ENCODE peak calls at places on chromosomes 4 and X, in nine cellular contexts. One of them, this sample, is unnamed. For H3K9me3, the result is how much of the 10 kb centered on the place peaks cover.

GRCh38 chr4:85940131-85940530 is 419.7 kb downstream of the MAPK10 start:
- DNase-seq in kidney: no peak
- DNase-seq in CD8-positive, alpha-beta memory T cell: no peak
- DNase-seq in HepG2: no peak
- DNase-seq in right cardiac atrium: no peak
- DNase-seq in heart right ventricle: no peak
- DNase-seq in gastrocnemius medialis: no peak
- DNase-seq in A549: no peak
- DNase-seq in right lobe of liver: no peak
- DNase-seq in this sample: no peak

GRCh38 chrX:3815896-3816664 is 102.6 kb upstream of the PRKX start:
- DNase-seq in kidney: peak
- DNase-seq in CD8-positive, alpha-beta memory T cell: peak
- DNase-seq in HepG2: peak
- DNase-seq in right cardiac atrium: peak
- DNase-seq in heart right ventricle: peak
- DNase-seq in gastrocnemius medialis: peak
- DNase-seq in A549: peak
- DNase-seq in right lobe of liver: peak
- DNase-seq in this sample: peak

GRCh38 chr4:1492636-1493539 is 86.6 kb upstream of the NKX1-1 start:
- DNase-seq in kidney: peak
- DNase-seq in CD8-positive, alpha-beta memory T cell: no peak
- DNase-seq in HepG2: no peak
- DNase-seq in right cardiac atrium: no peak
- DNase-seq in heart right ventricle: no peak
- DNase-seq in gastrocnemius medialis: no peak
- DNase-seq in A549: no peak
- DNase-seq in right lobe of liver: no peak
- DNase-seq in this sample: no peak

GRCh38 chrX:13235930-13236329 is 83.9 kb downstream of the ATXN3L start:
- DNase-seq in kidney: no peak
- DNase-seq in CD8-positive, alpha-beta memory T cell: no peak
- DNase-seq in HepG2: no peak
- DNase-seq in right cardiac atrium: no peak
- DNase-seq in heart right ventricle: no peak
- DNase-seq in gastrocnemius medialis: no peak
- DNase-seq in A549: no peak
- DNase-seq in right lobe of liver: no peak
- DNase-seq in this sample: no peak

GRCh38 chr4:140028676-140029407 is 125.1 kb downstream of the MAML3 start:
- DNase-seq in kidney: no peak
- DNase-seq in CD8-positive, alpha-beta memory T cell: no peak
- DNase-seq in HepG2: no peak
- DNase-seq in right cardiac atrium: no peak
- DNase-seq in heart right ventricle: no peak
- DNase-seq in gastrocnemius medialis: no peak
- DNase-seq in A549: no peak
- DNase-seq in right lobe of liver: no peak
- DNase-seq in this sample: no peak

GRCh38 chr4:26326791-26327190 is 6.0 kb downstream of the RBPJ start:
- DNase-seq in kidney: no peak
- DNase-seq in CD8-positive, alpha-beta memory T cell: no peak
- DNase-seq in HepG2: no peak
- DNase-seq in right cardiac atrium: no peak
- DNase-seq in heart right ventricle: no peak
- DNase-seq in gastrocnemius medialis: no peak
- DNase-seq in A549: no peak
- DNase-seq in right lobe of liver: no peak
- DNase-seq in this sample: no peak

GRCh38 chrX:47380268-47380667 is 9.9 kb downstream of the ZNF157 start:
- DNase-seq in kidney: no peak
- DNase-seq in CD8-positive, alpha-beta memory T cell: peak
- DNase-seq in HepG2: peak
- DNase-seq in right cardiac atrium: no peak
- DNase-seq in heart right ventricle: peak
- DNase-seq in gastrocnemius medialis: peak
- DNase-seq in A549: no peak
- DNase-seq in right lobe of liver: no peak
- DNase-seq in this sample: peak

GRCh38 chr4:1566838-1567518 is 117.1 kb downstream of the FAM53A start:
- DNase-seq in kidney: peak
- DNase-seq in CD8-positive, alpha-beta memory T cell: no peak
- DNase-seq in HepG2: no peak
- DNase-seq in right cardiac atrium: peak
- DNase-seq in heart right ventricle: no peak
- DNase-seq in gastrocnemius medialis: no peak
- DNase-seq in A549: no peak
- DNase-seq in right lobe of liver: peak
- DNase-seq in this sample: no peak

GRCh38 chr4:101853691-101854090 is 63.2 kb downstream of the BANK1 start:
- DNase-seq in kidney: no peak
- DNase-seq in CD8-positive, alpha-beta memory T cell: no peak
- DNase-seq in HepG2: no peak
- DNase-seq in right cardiac atrium: no peak
- DNase-seq in heart right ventricle: no peak
- DNase-seq in gastrocnemius medialis: no peak
- DNase-seq in A549: no peak
- DNase-seq in right lobe of liver: no peak
- DNase-seq in this sample: no peak

GRCh38 chr4:95087657-95088455 is 330.1 kb downstream of the BMPR1B start:
- DNase-seq in kidney: no peak
- DNase-seq in CD8-positive, alpha-beta memory T cell: no peak
- DNase-seq in HepG2: no peak
- DNase-seq in right cardiac atrium: no peak
- DNase-seq in heart right ventricle: no peak
- DNase-seq in gastrocnemius medialis: no peak
- DNase-seq in A549: no peak
- DNase-seq in right lobe of liver: no peak
- DNase-seq in this sample: no peak

GRCh38 chr4:176995-177394 is 52.7 kb downstream of the ZNF718 start:
- DNase-seq in kidney: no peak
- DNase-seq in CD8-positive, alpha-beta memory T cell: no peak
- DNase-seq in HepG2: no peak
- DNase-seq in right cardiac atrium: no peak
- DNase-seq in heart right ventricle: no peak
- DNase-seq in gastrocnemius medialis: no peak
- DNase-seq in A549: no peak
- DNase-seq in right lobe of liver: no peak
- DNase-seq in this sample: no peak

GRCh38 chr4:175986-176385 is 51.7 kb downstream of the ZNF718 start:
- DNase-seq in kidney: no peak
- DNase-seq in CD8-positive, alpha-beta memory T cell: no peak
- DNase-seq in HepG2: no peak
- DNase-seq in right cardiac atrium: no peak
- DNase-seq in heart right ventricle: no peak
- DNase-seq in gastrocnemius medialis: no peak
- DNase-seq in A549: no peak
- DNase-seq in right lobe of liver: no peak
- DNase-seq in this sample: no peak

DNA sequence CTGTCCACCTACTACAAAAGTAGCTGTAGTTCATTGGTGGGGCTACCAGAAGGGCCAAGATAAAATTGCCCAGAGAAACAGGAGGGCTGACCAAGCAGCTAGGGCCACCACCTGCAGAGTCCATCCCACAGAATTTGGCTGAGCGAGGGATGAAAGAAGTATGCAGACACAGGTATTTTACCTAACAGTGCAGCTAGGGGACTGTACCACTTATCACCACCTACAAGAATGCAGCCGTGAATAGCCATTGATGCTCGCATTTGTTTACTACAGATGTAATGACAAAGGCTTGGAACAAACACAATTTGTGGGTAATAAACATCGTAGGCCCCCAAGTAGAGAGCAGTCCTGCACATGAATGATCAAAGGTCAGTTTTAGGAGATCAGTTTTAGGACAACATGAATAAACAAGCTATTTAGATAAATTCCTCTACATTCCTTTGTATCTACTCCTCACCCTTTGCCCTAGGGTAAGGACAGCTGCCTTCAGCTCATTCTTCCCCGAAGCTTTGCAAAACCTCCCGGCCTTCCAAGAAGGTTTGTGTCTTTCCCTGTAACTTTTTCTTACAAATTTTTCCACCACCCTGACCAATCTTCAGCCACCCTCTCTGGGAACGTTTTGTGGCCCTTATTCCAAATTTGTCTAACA is 49.5 kb downstream of the ZNF718 start:
- DNase-seq in kidney: no peak
- DNase-seq in CD8-positive, alpha-beta memory T cell: no peak
- DNase-seq in HepG2: no peak
- DNase-seq in right cardiac atrium: no peak
- DNase-seq in heart right ventricle: no peak
- DNase-seq in gastrocnemius medialis: no peak
- DNase-seq in A549: no peak
- DNase-seq in right lobe of liver: no peak
- DNase-seq in this sample: no peak
- H3K9me3 ChIP-seq in kidney: half or more
- H3K9me3 ChIP-seq in CD8-positive, alpha-beta memory T cell: under half
- H3K9me3 ChIP-seq in HepG2: half or more
- H3K9me3 ChIP-seq in right cardiac atrium: under half
- H3K9me3 ChIP-seq in heart right ventricle: half or more
- H3K9me3 ChIP-seq in gastrocnemius medialis: under half
- H3K9me3 ChIP-seq in A549: under half
- H3K9me3 ChIP-seq in right lobe of liver: under half
- H3K9me3 ChIP-seq in this sample: half or more

GRCh38 chrX:132025085-132025484 is 2.0 kb downstream of the STK26 start:
- DNase-seq in kidney: no peak
- DNase-seq in CD8-positive, alpha-beta memory T cell: no peak
- DNase-seq in HepG2: peak
- DNase-seq in right cardiac atrium: no peak
- DNase-seq in heart right ventricle: no peak
- DNase-seq in gastrocnemius medialis: no peak
- DNase-seq in A549: no peak
- DNase-seq in right lobe of liver: no peak
- DNase-seq in this sample: no peak

GRCh38 chrX:132022115-132022862 is 813 bp upstream of the STK26 start:
- DNase-seq in kidney: no peak
- DNase-seq in CD8-positive, alpha-beta memory T cell: no peak
- DNase-seq in HepG2: peak
- DNase-seq in right cardiac atrium: no peak
- DNase-seq in heart right ventricle: no peak
- DNase-seq in gastrocnemius medialis: no peak
- DNase-seq in A549: peak
- DNase-seq in right lobe of liver: no peak
- DNase-seq in this sample: no peak

GRCh38 chrX:132023896-132024386 is 839 bp downstream of the STK26 start:
- DNase-seq in kidney: no peak
- DNase-seq in CD8-positive, alpha-beta memory T cell: peak
- DNase-seq in HepG2: no peak
- DNase-seq in right cardiac atrium: peak
- DNase-seq in heart right ventricle: no peak
- DNase-seq in gastrocnemius medialis: no peak
- DNase-seq in A549: peak
- DNase-seq in right lobe of liver: no peak
- DNase-seq in this sample: peak

GRCh38 chrX:132022863-132023116 is 312 bp upstream of the STK26 start:
- DNase-seq in kidney: no peak
- DNase-seq in CD8-positive, alpha-beta memory T cell: no peak
- DNase-seq in HepG2: no peak
- DNase-seq in right cardiac atrium: no peak
- DNase-seq in heart right ventricle: no peak
- DNase-seq in gastrocnemius medialis: no peak
- DNase-seq in A549: peak
- DNase-seq in right lobe of liver: peak
- DNase-seq in this sample: no peak

DNA sequence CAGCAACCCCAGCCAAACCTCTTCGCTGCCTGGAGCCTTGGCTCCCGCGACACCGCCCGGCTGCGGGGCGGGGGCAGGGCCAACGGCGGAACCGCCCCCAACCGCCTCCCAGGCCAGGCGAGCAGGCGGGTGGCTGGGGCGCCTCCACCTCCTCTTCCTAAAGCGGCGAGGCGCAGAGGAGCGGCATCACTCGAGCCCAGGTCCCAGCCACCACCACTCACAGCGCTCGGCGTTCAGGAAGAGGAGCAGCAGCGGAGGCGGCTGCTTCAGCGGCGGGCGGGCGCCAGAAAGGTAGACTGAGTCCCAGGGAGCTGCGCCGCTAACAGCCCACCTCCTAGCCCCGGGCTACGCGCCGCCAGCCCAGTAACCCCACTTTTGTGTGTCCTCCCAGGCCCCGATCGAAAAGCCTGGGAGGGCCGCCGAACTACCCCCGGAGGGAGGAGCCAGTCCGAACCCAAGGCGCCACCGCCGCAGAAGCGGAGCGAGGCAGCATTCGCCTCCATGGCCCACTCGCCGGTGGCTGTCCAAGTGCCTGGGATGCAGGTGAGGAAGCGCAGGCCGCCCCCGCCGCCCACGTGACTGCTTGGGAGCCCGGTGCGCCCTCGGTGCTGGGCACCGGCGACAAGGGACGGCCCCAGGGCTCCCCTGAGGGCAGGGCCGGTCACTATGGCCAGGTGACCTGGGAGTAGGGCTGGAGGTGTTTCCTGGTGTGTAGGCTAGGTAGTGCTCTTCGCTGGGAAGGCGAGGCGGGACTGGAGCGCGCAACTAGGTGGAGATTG is at the start of gene STK26:
- DNase-seq in kidney: peak
- DNase-seq in CD8-positive, alpha-beta memory T cell: peak
- DNase-seq in HepG2: peak
- DNase-seq in right cardiac atrium: peak
- DNase-seq in heart right ventricle: peak
- DNase-seq in gastrocnemius medialis: peak
- DNase-seq in A549: peak
- DNase-seq in right lobe of liver: peak
- DNase-seq in this sample: peak
- H3K27ac ChIP-seq in kidney: no peak
- H3K27ac ChIP-seq in CD8-positive, alpha-beta memory T cell: peak
- H3K27ac ChIP-seq in HepG2: peak
- H3K27ac ChIP-seq in right cardiac atrium: no peak
- H3K27ac ChIP-seq in heart right ventricle: no peak
- H3K27ac ChIP-seq in gastrocnemius medialis: no peak
- H3K27ac ChIP-seq in A549: peak
- H3K27ac ChIP-seq in right lobe of liver: peak
- H3K27ac ChIP-seq in this sample: peak

DNA sequence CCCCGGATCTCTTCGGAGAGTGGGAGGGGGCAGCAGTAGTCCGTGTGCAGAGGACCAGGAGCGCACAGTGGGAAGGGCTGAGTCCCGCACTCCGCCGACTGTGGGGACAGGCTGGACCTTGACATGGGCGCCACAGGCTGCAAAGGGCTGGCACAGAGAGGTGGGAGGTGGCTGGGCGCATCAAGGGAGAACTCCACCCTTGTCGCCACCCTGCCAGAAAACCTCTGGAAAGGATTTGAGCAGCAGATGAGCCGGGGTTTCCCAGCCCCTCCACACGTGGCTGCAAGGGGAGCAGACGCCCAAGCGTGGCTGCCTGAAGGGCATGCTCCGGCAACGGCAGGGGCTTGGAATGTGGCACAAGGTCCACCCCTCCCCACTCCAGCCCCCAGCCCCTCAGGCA is 4.5 kb downstream of the BGN start:
- DNase-seq in kidney: no peak
- DNase-seq in CD8-positive, alpha-beta memory T cell: no peak
- DNase-seq in HepG2: no peak
- DNase-seq in right cardiac atrium: no peak
- DNase-seq in heart right ventricle: no peak
- DNase-seq in gastrocnemius medialis: no peak
- DNase-seq in A549: no peak
- DNase-seq in right lobe of liver: no peak
- DNase-seq in this sample: no peak
- H3K4me3 ChIP-seq in kidney: no peak
- H3K4me3 ChIP-seq in CD8-positive, alpha-beta memory T cell: no peak
- H3K4me3 ChIP-seq in HepG2: no peak
- H3K4me3 ChIP-seq in right cardiac atrium: no peak
- H3K4me3 ChIP-seq in heart right ventricle: peak
- H3K4me3 ChIP-seq in gastrocnemius medialis: no peak
- H3K4me3 ChIP-seq in A549: no peak
- H3K4me3 ChIP-seq in right lobe of liver: no peak
- H3K4me3 ChIP-seq in this sample: no peak

GRCh38 chrX:153423652-153424051 is 12.4 kb downstream of the ZFP92 start:
- DNase-seq in kidney: no peak
- DNase-seq in CD8-positive, alpha-beta memory T cell: no peak
- DNase-seq in HepG2: no peak
- DNase-seq in right cardiac atrium: peak
- DNase-seq in heart right ventricle: no peak
- DNase-seq in gastrocnemius medialis: no peak
- DNase-seq in A549: no peak
- DNase-seq in right lobe of liver: peak
- DNase-seq in this sample: no peak
- H3K9me3 ChIP-seq in kidney: under half
- H3K9me3 ChIP-seq in CD8-positive, alpha-beta memory T cell: under half
- H3K9me3 ChIP-seq in HepG2: under half
- H3K9me3 ChIP-seq in right cardiac atrium: under half
- H3K9me3 ChIP-seq in heart right ventricle: under half
- H3K9me3 ChIP-seq in gastrocnemius medialis: under half
- H3K9me3 ChIP-seq in A549: under half
- H3K9me3 ChIP-seq in right lobe of liver: under half
- H3K9me3 ChIP-seq in this sample: under half

This sample was measured in CD4-positive, CD25-positive, alpha-beta regulatory T cell.